ENCODE peak calls at places on chromosomes 7 and 10, in four cellular contexts. P, S, J and D are unnamed samples.

GRCh38 chr10:20100157-20100556 is 283.9 kb downstream of the PLXDC2 start:
- DNase-seq in S (no peak), J (peak; percentile 4), P (no peak), D (peak; percentile 29)

GRCh38 chr7:150969483-150969874 is 8.6 kb downstream of the KCNH2 start:
- DNase-seq in P (no peak), J (no peak), S (no peak), D (no peak)

GRCh38 chr10:103676851-103677417 is 178.4 kb downstream of the SH3PXD2A start:
- DNase-seq in S (no peak), J (no peak), P (no peak), D (no peak)

GRCh38 chr7:69962856-69963149 is 364.5 kb downstream of the AUTS2 start:
- DNase-seq in P (no peak), J (no peak), S (peak; percentile 51), D (no peak)

GRCh38 chr10:1316107-1316805 is 260.1 kb downstream of the WDR37 start:
- DNase-seq in S (no peak), J (no peak), P (no peak), D (no peak)

GRCh38 chr10:101441539-101442455 is 87.8 kb downstream of the BTRC start:
- DNase-seq in J (peak; percentile 65), S (peak; percentile 44), P (peak; percentile 81), D (peak; percentile 71)

GRCh38 chr7:120843121-120843520 is 14.8 kb downstream of the TSPAN12 start:
- DNase-seq in J (no peak), S (no peak), P (no peak), D (no peak)

GRCh38 chr7:66352071-66352470 is 146.9 kb downstream of the TPST1 start:
- DNase-seq in P (peak; percentile 68), J (no peak), S (no peak), D (peak; percentile 25)

GRCh38 chr7:28957064-28957821 is 887 bp downstream of the TRIL start:
- DNase-seq in S (no peak), J (peak; percentile 67), P (peak; percentile 69), D (peak; percentile 36)

DNA sequence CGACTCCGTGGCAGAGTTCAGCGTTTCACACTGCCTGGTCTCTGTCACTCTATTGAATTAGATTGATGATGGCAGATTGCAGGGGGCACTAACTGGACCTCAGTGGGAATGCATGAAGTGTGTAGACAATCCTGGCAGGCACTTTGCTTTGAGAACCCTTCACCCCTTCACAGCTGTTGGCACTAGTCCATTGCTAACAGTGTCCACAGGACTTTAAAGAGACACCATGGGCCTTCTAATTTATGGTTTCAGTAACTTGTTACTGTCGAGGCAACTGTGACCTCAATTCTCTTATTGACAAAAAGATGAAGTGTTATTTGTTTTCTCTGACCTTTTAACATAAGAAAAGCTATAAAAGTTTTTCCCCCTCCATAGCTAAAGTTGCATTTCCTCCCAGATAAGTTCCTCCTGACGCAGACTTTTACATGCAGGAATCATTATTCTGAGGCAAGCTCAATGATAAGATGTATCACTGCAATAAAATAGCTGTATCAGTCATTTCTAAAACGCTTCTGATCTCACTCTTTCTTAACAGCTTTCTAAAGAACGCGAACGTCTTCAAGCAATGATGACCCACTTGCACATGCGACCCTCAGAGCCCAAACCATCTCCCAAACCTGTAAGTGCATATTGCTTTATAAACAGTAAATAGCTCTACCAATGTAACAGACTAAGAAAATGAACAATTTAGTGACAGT is 238.9 kb downstream of the FOXP2 start:
- DNase-seq in S (no peak), J (no peak), P (no peak), D (peak; percentile 17)
- TF ChIP-seq EZH2phosphoT487 in S (no peak), J (no peak), P (no peak), D (no peak)

DNA sequence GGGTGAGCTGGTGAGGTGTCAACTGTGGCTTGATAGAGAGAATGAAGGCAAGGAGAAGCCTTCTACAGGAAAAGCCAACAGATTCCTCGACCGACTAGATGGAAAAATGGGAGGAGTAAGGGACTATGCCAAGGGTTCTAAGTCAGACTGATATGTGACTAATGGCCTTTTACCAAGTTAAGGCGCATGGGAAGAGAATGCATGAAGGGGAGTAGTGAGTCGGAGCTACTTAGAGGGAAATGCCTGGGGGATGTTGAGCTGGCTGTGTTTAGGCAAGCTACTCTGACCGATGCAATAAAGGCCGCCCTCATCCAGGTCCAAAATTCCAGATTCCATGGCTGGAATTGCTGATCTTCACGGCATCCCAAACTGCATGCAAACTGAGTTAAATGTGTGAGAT is 48.2 kb downstream of the APBB1IP start:
- DNase-seq in P (no peak), J (no peak), S (no peak), D (peak; percentile 12)
- H2AFZ ChIP-seq in P (peak overlapping the region; percentile 29), J (peak overlapping the region; percentile 81), S (no peak overlapping the region), D (no peak overlapping the region)

GRCh38 chr7:37921876-37922275 is 1.4 kb downstream of the EPDR1 start:
- DNase-seq in P (no peak), S (no peak), J (no peak), D (no peak)
- H3K4me1 ChIP-seq in P (peaks cover 6% of the 10 kb centered on the region), S (peaks cover 10% of the 10 kb centered on the region), J (peaks cover 17% of the 10 kb centered on the region), D (no peaks in the 10 kb centered on the region)

DNA sequence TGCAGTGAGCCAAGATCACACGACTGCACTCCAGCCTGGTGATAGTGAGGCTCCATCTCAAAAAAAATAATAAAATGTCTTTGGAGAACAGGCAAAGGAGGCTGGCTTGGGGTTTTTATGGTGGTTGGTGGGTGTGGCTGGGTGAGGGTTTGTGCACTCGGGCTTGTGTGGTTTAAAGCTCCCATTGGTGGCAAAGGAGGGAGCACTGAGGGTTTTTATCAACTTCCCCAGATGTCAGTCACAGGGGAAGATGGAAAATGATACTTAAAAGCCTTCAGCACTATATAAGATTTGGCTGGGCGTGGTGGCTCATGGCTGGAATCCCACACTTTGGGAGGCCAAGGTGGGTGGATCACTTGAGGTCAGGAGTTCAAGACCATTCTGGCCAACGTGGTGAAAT is 16.3 kb upstream of the RNF216 start:
- DNase-seq in P (no peak), S (no peak), J (no peak), D (no peak)
- TF ChIP-seq EZH2phosphoT487 in P (no peak), S (no peak), J (no peak), D (no peak)

GRCh38 chr7:11243739-11244138 is 270.1 kb downstream of the PHF14 start:
- DNase-seq in S (no peak), J (peak; percentile 24), P (no peak), D (no peak)
- H2AFZ ChIP-seq in S (no peak overlapping the region), J (no peak overlapping the region), P (peak overlapping the region; percentile 43), D (no peak overlapping the region)

DNA sequence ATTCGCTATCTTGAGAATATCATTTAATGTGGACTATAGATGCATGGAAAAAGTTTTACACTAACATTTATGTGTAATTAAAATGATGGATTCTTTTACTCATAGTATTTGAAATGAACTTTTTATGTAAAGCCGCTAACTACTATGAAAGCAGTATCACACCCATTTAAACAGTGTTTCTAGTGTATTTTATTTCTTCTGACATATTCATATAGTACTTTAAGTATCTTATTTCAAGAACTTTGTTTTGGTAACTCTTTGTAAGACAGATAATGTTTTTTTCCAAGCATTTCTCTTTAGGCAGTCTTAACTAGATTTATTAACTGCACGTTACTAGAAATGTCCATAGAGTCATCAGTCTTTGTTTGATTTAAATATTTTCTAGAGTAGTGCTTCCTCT is 12.5 kb upstream of the ARMC3 start:
- DNase-seq in P (no peak), S (no peak), J (no peak), D (no peak)
- H3K4me1 ChIP-seq in P (no peaks in the 10 kb centered on the region), S (no peaks in the 10 kb centered on the region), J (peaks cover 16% of the 10 kb centered on the region), D (peaks cover 17% of the 10 kb centered on the region)

DNA sequence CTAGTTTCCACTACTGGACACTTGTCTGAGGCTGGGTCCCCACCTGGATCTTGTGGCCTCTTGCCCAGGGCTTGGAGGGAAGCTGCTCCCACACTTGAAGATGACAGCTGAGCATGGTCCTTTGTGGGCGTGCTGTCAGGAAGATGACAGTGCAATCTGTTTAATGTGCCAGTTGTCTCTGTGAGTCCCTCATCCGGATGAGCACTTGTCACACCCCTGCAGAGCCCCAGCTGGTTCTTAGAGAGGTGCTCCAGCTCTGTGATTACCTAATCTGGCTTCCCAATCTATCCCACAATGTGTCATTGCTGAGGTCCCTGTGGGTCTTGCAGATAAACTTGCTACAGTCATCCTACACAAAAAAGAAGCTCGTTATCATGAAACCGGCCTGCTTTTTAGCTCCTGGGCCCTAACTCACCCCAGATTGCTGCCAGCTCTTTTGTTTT is 34.8 kb upstream of the CCSER2 start:
- DNase-seq in P (no peak), S (no peak), J (peak; percentile 33), D (no peak)
- TF ChIP-seq EZH2phosphoT487 in P (no peak), S (no peak), J (no peak), D (no peak)

GRCh38 chr7:118148930-118149329 is 35.0 kb upstream of the LSM8 start:
- DNase-seq in J (no peak), P (no peak), S (no peak), D (no peak)
- H2AFZ ChIP-seq in J (no peak overlapping the region), P (no peak overlapping the region), S (no peak overlapping the region), D (no peak overlapping the region)

DNA sequence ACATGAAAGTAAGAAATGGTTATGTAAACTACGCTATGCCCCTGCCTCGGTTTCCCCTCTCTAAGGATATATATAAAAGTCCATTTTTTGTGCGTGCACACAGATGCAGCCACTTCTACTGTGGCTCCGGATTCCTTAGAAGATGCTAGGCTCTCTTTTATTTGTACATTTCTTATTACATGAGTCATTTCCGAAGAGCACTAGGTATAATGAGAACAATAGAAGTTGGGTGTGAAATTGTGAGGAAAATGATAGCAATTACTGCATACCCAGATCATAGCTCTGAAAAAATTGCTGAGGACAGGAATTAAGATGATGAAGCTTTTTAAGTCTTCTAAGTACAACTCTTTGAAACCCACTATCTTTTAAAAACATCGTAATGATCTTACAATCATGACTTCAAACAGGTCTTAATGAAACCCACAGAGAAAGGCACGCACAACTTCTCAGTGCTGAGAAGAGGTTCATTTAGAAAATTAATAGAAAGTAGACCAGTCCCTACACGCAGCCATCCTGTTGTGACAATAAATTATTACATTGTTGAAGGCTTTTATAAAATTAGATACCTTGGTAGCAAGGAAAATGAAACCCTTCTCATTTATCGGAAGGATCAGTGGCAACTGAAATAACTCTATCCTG is 96.2 kb upstream of the FGFR2 start:
- DNase-seq in J (no peak), S (no peak), P (no peak), D (no peak)
- H3K4me1 ChIP-seq in J (peaks cover 25% of the 10 kb centered on the region), S (no peaks in the 10 kb centered on the region), P (peaks cover 16% of the 10 kb centered on the region), D (peaks cover 5% of the 10 kb centered on the region)